ENCODE peak calls at places on chromosomes 2 and 18, in seven cellular contexts. U is thyroid gland; A is ovary; K is CD4-positive, CD25-positive, alpha-beta regulatory T cell; F is small intestine; C is adrenal gland; I is left lung. E is an unnamed sample. For H3K36me3 and H3K27me3, the result is how much of the 10 kb centered on the place peaks cover.

GRCh38 chr2:48175254-48175653 is 269.0 kb upstream of the FBXO11 start:
- DNase-seq in U (no peak), A (no peak), K (no peak), F (no peak), C (no peak), I (no peak), E (no peak)

GRCh38 chr2:207248702-207249355 is 83.1 kb upstream of the KLF7 start:
- DNase-seq in U (no peak), A (no peak), K (peak), F (no peak), C (no peak), I (no peak), E (no peak)

GRCh38 chr2:28434600-28434989 is 41.9 kb downstream of the FOSL2 start:
- DNase-seq in U (no peak), A (no peak), K (no peak), F (no peak), C (no peak), I (no peak), E (peak)

GRCh38 chr18:41075212-41075611 is 879.8 kb upstream of the PIK3C3 start:
- DNase-seq in U (no peak), A (no peak), K (no peak), F (no peak), C (no peak), I (no peak), E (peak)

GRCh38 chr18:39749154-39749553 is 2183.6 kb upstream of the CELF4 start:
- DNase-seq in U (no peak), A (no peak), K (no peak), F (peak), C (no peak), I (no peak), E (no peak)

GRCh38 chr18:8548186-8548585 is 61.1 kb upstream of the RAB12 start:
- DNase-seq in U (no peak), A (peak), K (no peak), F (no peak), C (no peak), I (no peak), E (peak)

GRCh38 chr2:237967463-237967871 is 653 bp downstream of the UBE2F start:
- DNase-seq in U (peak), A (peak), K (no peak), F (peak), C (peak), I (peak), E (peak)

GRCh38 chr2:7239078-7239477 is 321.9 kb downstream of the RNF144A start:
- DNase-seq in U (no peak), A (no peak), K (no peak), F (no peak), C (no peak), I (no peak), E (no peak)

GRCh38 chr2:122960727-122961641 is 1064.1 kb upstream of the CNTNAP5 start:
- DNase-seq in U (no peak), A (no peak), K (no peak), F (no peak), C (no peak), I (peak), E (peak)

GRCh38 chr2:235521844-235522243 is 28.0 kb downstream of the AGAP1 start:
- DNase-seq in U (no peak), A (no peak), K (no peak), F (no peak), C (no peak), I (no peak), E (no peak)

GRCh38 chr18:56469582-56469981 is 168.8 kb downstream of the TXNL1 start:
- DNase-seq in U (no peak), A (no peak), K (no peak), F (no peak), C (no peak), I (no peak), E (no peak)

GRCh38 chr18:31510319-31510718 is 12.3 kb downstream of the DSG2 start:
- DNase-seq in U (no peak), A (no peak), K (no peak), F (peak), C (no peak), I (no peak), E (no peak)

GRCh38 chr2:63364866-63365265 is 223.4 kb downstream of the WDPCP start:
- DNase-seq in U (no peak), A (no peak), K (no peak), F (no peak), C (no peak), I (no peak), E (no peak)

GRCh38 chr2:220259656-220260055 is 632.2 kb downstream of the SLC4A3 start:
- DNase-seq in U (no peak), A (no peak), K (no peak), F (no peak), C (no peak), I (no peak), E (peak)

GRCh38 chr2:20525041-20526035 is 78.5 kb downstream of the RHOB start:
- DNase-seq in U (peak), A (no peak), K (no peak), F (no peak), C (peak), I (peak), E (peak)

DNA sequence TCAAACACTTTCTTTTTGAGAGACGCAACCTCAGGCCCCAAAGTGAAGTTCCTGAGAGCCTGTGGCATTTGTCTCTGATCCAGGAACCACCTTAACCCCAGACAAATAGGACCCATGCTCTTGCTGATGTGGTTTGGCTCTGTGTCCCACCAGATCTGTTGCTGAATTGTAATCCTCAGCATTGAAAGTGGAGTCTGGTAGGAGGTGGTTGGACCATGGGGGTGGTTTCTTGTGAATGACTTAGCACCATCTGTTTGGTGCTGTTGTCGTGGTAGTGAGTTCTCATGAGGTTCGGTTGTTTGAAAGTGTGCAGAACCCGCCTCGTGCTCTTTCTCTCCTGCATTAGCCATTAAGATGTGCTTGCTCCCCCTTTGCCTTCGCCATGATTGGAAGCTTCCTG is 252.6 kb downstream of the FAM210A start:
- DNase-seq in U (no peak), A (no peak), K (no peak), F (no peak), C (peak), I (no peak), E (no peak)
- H3K36me3 ChIP-seq in U (under half), A (under half), K (under half), F (under half), C (under half), I (under half), E (under half)

DNA sequence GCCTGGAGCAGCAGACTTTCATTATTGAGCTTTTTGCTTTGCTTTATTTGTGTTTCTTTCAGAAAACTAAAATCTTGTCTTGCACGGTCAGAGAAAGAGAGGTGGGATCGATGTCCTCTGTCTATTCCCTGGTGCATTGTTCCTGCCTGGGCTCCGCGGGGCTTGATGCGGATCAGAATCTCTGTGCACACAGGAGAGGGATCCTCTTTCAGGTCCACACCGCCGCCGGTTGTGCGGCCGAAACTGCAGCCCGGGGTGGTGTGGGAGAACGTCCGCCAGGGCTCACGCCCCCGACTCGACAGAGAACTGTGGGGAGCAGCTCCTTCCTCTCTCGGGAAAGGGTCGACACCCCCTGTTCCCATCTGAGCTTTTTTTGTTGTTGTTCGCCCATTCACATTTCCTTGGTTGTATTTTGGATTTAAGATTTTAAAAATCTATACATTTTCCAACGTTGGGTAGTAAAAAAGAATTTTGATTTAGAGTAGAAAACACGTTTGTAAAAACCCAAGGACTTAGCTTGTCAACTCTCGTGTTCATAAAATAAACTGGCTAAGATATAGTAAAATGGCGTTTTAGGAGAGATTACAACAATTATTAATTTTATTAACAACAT is 23.6 kb upstream of the ZNF516 start:
- DNase-seq in U (peak), A (peak), K (no peak), F (no peak), C (peak), I (no peak), E (no peak)
- H3K4me3 ChIP-seq in U (no peak), A (peak), K (peak), F (no peak), C (peak), I (no peak), E (no peak)

GRCh38 chr2:138779451-138780440 is at the start of gene NXPH2:
- DNase-seq in U (no peak), A (peak), K (no peak), F (no peak), C (no peak), I (no peak), E (no peak)
- H3K27me3 ChIP-seq in U (under half), A (under half), K (under half), F (under half), C (half or more), I (half or more), E (under half)

GRCh38 chr18:47109720-47110119 is 40.6 kb downstream of the HDHD2 start:
- DNase-seq in U (no peak), A (no peak), K (no peak), F (no peak), C (no peak), I (no peak), E (no peak)

GRCh38 chr18:47109049-47109448 is 41.3 kb downstream of the HDHD2 start:
- DNase-seq in U (no peak), A (no peak), K (no peak), F (no peak), C (peak), I (no peak), E (no peak)

GRCh38 chr18:47113796-47114540 is 36.3 kb downstream of the HDHD2 start:
- DNase-seq in U (no peak), A (no peak), K (no peak), F (no peak), C (no peak), I (no peak), E (peak)

GRCh38 chr18:47110875-47111274 is 39.4 kb downstream of the HDHD2 start:
- DNase-seq in U (no peak), A (no peak), K (no peak), F (no peak), C (no peak), I (no peak), E (no peak)

DNA sequence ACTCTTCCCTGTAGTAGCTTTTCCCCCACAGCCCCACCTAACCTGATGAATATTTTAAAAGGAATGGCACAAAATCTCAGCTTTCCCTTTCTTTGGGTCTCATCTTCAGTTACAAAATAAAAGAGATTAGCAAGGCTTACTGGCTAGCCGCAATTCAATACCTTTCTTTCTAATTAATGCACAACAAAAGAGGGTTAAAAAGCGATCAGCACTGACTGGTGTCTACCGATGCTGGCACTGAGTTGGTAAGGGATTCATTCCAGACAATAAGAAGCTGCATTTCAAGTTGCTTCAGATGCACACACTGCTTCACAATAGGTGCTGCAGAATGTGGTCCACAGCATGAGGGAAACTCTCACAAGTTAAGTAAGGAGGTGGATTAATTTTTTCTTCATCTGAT is 41.9 kb downstream of the HDHD2 start:
- DNase-seq in U (no peak), A (no peak), K (no peak), F (no peak), C (no peak), I (no peak), E (no peak)
- H3K36me3 ChIP-seq in U (under half), A (under half), K (under half), F (under half), C (under half), I (half or more), E (under half)

DNA sequence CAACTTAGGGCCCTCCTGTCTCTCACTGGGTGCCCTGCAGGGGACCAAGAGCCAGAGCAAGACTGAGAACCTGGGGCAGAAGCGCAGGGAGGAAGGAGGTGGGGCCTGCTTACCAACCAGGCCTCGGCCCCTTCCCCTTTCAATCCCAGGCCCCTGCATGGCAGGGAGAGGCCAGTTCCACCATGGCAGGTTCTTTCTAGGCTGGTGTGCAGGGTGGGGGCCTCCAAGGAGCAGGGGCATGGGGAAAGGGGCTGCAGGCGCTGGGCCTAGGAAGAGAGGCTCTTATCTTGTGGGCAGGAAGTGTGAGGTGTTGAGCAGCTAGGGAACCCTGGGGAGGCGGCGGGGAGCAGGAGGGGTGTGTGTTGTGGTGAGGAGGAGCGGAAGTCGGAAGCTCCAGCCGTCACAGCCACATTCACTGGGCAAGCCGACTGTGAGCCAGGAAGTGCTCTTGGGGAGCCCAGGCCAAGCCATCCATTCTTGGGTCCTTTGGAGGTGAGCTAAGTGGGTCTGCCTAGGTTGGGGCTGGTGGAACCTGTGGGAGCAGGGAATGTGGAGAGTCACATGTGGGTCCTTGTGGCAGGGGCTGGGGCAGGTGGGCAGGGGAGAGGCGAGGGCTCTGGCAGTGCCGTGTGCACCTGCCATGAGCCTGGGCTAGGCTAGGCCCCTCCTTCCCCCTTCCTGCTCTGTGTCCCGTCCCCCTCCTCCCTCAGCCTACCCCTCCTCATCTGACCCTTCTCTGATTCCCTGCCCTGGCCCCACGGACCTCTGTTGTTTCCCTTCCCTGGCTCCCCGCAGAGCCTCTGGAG is at the start of gene PSD4:
- DNase-seq in U (peak), A (no peak), K (peak), F (peak), C (peak), I (peak), E (no peak)
- H3K4me3 ChIP-seq in U (no peak), A (no peak), K (peak), F (peak), C (peak), I (no peak), E (no peak)

GRCh38 chr2:23508066-23508390 is 123.0 kb downstream of the KLHL29 start:
- DNase-seq in U (no peak), A (no peak), K (no peak), F (no peak), C (no peak), I (no peak), E (no peak)

GRCh38 chr2:23505984-23506380 is 121.0 kb downstream of the KLHL29 start:
- DNase-seq in U (no peak), A (no peak), K (no peak), F (no peak), C (no peak), I (no peak), E (no peak)

GRCh38 chr2:23505218-23505983 is 120.4 kb downstream of the KLHL29 start:
- DNase-seq in U (no peak), A (no peak), K (no peak), F (no peak), C (no peak), I (no peak), E (no peak)

GRCh38 chr2:23507267-23508065 is 122.5 kb downstream of the KLHL29 start:
- DNase-seq in U (no peak), A (no peak), K (no peak), F (no peak), C (peak), I (no peak), E (no peak)

DNA sequence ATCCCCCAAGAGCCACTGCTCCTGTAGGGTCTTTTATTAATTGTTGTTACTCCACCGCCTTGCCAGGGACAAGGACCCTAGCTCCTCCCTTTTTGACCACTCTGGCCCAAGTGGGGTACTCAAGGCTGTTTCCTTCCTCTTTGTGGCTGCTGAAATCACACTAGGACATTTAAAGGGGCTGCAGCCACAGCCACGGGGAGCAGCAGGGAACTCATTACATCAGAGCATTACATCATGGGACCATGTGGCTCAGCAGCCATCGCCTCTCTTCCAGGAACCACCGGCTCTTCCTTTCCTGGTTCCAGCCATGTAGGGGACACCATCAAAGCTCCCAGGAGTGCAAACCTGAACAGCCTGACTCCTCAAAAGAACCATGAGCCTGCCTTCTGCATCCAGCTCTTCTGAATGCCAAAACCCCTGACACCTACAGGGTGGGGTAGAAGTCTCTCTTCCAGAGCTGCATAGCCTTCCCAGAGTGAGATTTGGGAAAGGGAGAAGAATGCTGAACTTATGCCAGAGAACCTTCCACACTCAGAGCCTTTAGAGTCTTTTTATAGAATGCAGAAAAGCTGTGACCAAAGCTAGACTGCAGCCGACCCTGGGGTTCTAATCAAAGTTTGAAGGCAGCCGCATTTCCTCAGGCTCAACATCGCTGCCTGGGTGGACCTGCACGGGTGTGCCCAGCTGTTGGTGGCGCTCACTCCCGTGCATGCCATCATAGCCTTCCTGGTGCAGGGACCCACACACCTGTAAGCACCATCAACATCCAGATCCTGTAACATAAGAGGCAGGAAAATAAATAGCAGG is 121.7 kb downstream of the KLHL29 start:
- DNase-seq in U (no peak), A (no peak), K (no peak), F (no peak), C (no peak), I (no peak), E (no peak)
- H3K27me3 ChIP-seq in U (under half), A (under half), K (under half), F (under half), C (under half), I (under half), E (under half)

GRCh38 chr2:135059577-135059976 is 7.5 kb downstream of the RAB3GAP1 start:
- DNase-seq in U (no peak), A (no peak), K (no peak), F (no peak), C (no peak), I (no peak), E (no peak)
- H3K36me3 ChIP-seq in U (under half), A (under half), K (under half), F (under half), C (under half), I (under half), E (half or more)

GRCh38 chr2:221569342-221570278 is 2.5 kb downstream of the EPHA4 start:
- DNase-seq in U (peak), A (no peak), K (no peak), F (no peak), C (no peak), I (no peak), E (no peak)
- H3K4me3 ChIP-seq in U (peak), A (peak), K (peak), F (no peak), C (peak), I (peak), E (no peak)

DNA sequence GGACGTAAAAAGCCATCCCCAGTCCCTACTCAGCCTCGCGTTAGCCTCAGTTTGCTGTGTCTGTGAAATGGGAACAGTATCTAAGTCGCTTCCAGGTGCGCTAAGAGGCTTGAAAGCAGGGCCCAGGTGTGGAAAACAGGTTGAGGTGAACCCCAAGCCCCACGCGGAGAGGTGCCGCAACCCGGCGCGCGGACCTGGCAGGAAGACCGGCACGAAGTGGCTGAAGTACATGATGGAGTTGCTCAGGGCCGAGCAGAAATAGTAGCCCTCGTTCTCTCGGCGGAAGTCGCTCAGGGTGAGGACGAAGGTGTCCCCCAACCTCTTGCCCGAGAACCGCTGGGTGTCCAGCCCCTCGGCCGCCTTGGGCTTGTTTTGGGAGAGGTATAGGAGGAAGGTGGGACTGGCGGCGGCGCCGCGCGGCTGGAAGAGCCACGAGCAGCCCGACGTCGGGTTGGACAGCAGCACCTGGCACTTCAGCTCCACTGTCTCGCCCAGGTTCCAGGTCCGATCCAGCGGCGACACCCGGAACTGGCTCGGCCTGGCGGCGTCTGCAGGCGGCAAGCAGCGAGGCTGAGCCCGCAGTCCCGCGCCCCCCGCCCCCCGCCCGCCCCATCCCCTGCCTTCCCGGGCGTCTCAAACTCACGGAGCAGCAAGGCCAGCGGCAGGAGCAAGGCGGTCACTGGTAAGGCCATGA is 432 bp downstream of the CD8A start:
- DNase-seq in U (peak), A (no peak), K (peak), F (no peak), C (no peak), I (no peak), E (no peak)
- H3K27me3 ChIP-seq in U (under half), A (under half), K (under half), F (under half), C (under half), I (half or more), E (under half)

E was measured in SJCRH30.